ENCODE peak calls at places on chromosomes 7 and 10, in eight cellular contexts. L, G, N, Z, K, S, R and P are unnamed samples.
A peak's percentile ranks its signal among the peaks of the same experiment; 100 is the strongest.

GRCh38 chr10:99788598-99789259 is 6.3 kb downstream of the ABCC2 start:
- DNase-seq in L (peak; percentile 72), G (peak; percentile 20), N (peak; percentile 98), Z (no peak), K (peak; percentile 100), S (no peak), R (peak; percentile 32), P (peak; percentile 50)

GRCh38 chr7:25392571-25393338 is 164.5 kb upstream of the NPVF start:
- DNase-seq in L (peak; percentile 8), G (no peak), N (no peak), Z (no peak), K (no peak), S (no peak), R (no peak), P (no peak)

GRCh38 chr7:43535810-43536585 is 46.9 kb upstream of the STK17A start:
- DNase-seq in L (peak; percentile 94), G (no peak), N (peak; percentile 95), Z (no peak), K (peak; percentile 92), S (no peak), R (no peak), P (peak; percentile 98)

GRCh38 chr7:27197137-27198042 is 2.5 kb downstream of the HOXA13 start:
- DNase-seq in L (no peak), G (no peak), N (no peak), Z (no peak), K (no peak), S (no peak), R (no peak), P (no peak)

GRCh38 chr7:156768698-156769472 is 124.1 kb downstream of the LMBR1 start:
- DNase-seq in L (no peak), G (no peak), N (peak; percentile 1), Z (no peak), K (no peak), S (no peak), R (no peak), P (no peak)

GRCh38 chr10:22655312-22655973 is 58.9 kb downstream of the PIP4K2A start:
- DNase-seq in L (peak; percentile 52), G (no peak), N (peak; percentile 82), Z (peak; percentile 14), K (peak; percentile 48), S (peak; percentile 31), R (no peak), P (peak; percentile 93)

GRCh38 chr7:47833211-47833610 is 115.1 kb downstream of the PKD1L1 start:
- DNase-seq in L (no peak), G (no peak), N (no peak), Z (no peak), K (no peak), S (no peak), R (no peak), P (no peak)

GRCh38 chr7:1355568-1356340 is 103.5 kb downstream of the MICALL2 start:
- DNase-seq in L (no peak), G (peak; percentile 44), N (no peak), Z (no peak), K (no peak), S (no peak), R (no peak), P (no peak)

GRCh38 chr10:11473128-11473760 is 138.2 kb downstream of the USP6NL start:
- DNase-seq in L (no peak), G (no peak), N (peak; percentile 28), Z (no peak), K (peak; percentile 30), S (no peak), R (no peak), P (no peak)

GRCh38 chr10:298033-298432 is 162.8 kb downstream of the ZMYND11 start:
- DNase-seq in L (no peak), G (no peak), N (no peak), Z (no peak), K (no peak), S (no peak), R (no peak), P (no peak)

GRCh38 chr7:404782-405488 is 114.7 kb downstream of the PDGFA start:
- DNase-seq in L (no peak), G (no peak), N (no peak), Z (no peak), K (no peak), S (no peak), R (no peak), P (no peak)

GRCh38 chr7:154960063-154960790 is 42.7 kb downstream of the PAXIP1 start:
- DNase-seq in L (peak; percentile 13), G (no peak), N (no peak), Z (no peak), K (no peak), S (no peak), R (no peak), P (peak; percentile 33)

GRCh38 chr7:33853361-33854062 is 51.8 kb upstream of the BMPER start:
- DNase-seq in L (peak; percentile 89), G (no peak), N (peak; percentile 81), Z (no peak), K (peak; percentile 89), S (no peak), R (no peak), P (peak; percentile 85)

GRCh38 chr10:28130267-28130666 is 131.4 kb upstream of the ODAD2 start:
- DNase-seq in L (peak; percentile 63), G (no peak), N (peak; percentile 40), Z (no peak), K (peak; percentile 33), S (no peak), R (no peak), P (peak; percentile 61)

GRCh38 chr10:89942217-89942616 is 240.8 kb downstream of the KIF20B start:
- DNase-seq in L (peak; percentile 35), G (no peak), N (no peak), Z (no peak), K (no peak), S (no peak), R (no peak), P (no peak)

GRCh38 chr7:5287802-5288201 is 5.1 kb downstream of the SLC29A4 start:
- DNase-seq in L (no peak), G (no peak), N (no peak), Z (no peak), K (no peak), S (no peak), R (no peak), P (no peak)

GRCh38 chr10:48604039-48604407 is 850 bp downstream of the ARHGAP22 start:
- DNase-seq in L (no peak), G (no peak), N (no peak), Z (no peak), K (no peak), S (no peak), R (no peak), P (no peak)

GRCh38 chr7:152998440-152998839 is 238.9 kb downstream of the ACTR3B start:
- DNase-seq in L (no peak), G (no peak), N (no peak), Z (no peak), K (no peak), S (no peak), R (no peak), P (no peak)

GRCh38 chr7:105309235-105310156 is 79.2 kb downstream of the SRPK2 start:
- DNase-seq in L (no peak), G (no peak), N (no peak), Z (no peak), K (no peak), S (no peak), R (no peak), P (peak; percentile 20)

GRCh38 chr10:49230004-49230403 is 41.8 kb upstream of the TMEM273 start:
- DNase-seq in L (no peak), G (no peak), N (no peak), Z (no peak), K (no peak), S (no peak), R (no peak), P (no peak)

GRCh38 chr7:2520131-2520807 is 695 bp downstream of the LFNG start:
- DNase-seq in L (no peak), G (peak; percentile 62), N (no peak), Z (peak; percentile 79), K (no peak), S (no peak), R (no peak), P (no peak)

GRCh38 chr7:140062118-140062527 is 628 bp downstream of the PARP12 start:
- DNase-seq in L (peak; percentile 12), G (peak; percentile 50), N (peak; percentile 9), Z (no peak), K (no peak), S (peak; percentile 31), R (peak; percentile 22), P (no peak)

GRCh38 chr10:61903184-61903990 is 1.9 kb downstream of the ARID5B start:
- DNase-seq in L (peak; percentile 59), G (peak; percentile 76), N (peak; percentile 74), Z (peak; percentile 35), K (peak; percentile 66), S (peak; percentile 42), R (peak; percentile 46), P (peak; percentile 74)
- TF ChIP-seq CTCF in L (peak; percentile 17), G (peak; percentile 30), N (no peak), Z (peak; percentile 44), K (peak; percentile 24), S (peak; percentile 49), R (peak; percentile 21), P (peak; percentile 31)

GRCh38 chr10:68218786-68219185 is 13.1 kb downstream of the ATOH7 start:
- DNase-seq in L (no peak), G (peak; percentile 21), N (no peak), Z (no peak), K (no peak), S (no peak), R (no peak), P (no peak)

GRCh38 chr10:68224810-68225209 is 7.1 kb downstream of the ATOH7 start:
- DNase-seq in L (no peak), G (no peak), N (no peak), Z (no peak), K (no peak), S (no peak), R (no peak), P (peak; percentile 37)

GRCh38 chr10:68221196-68221595 is 10.7 kb downstream of the ATOH7 start:
- DNase-seq in L (no peak), G (no peak), N (no peak), Z (no peak), K (peak; percentile 28), S (no peak), R (no peak), P (no peak)

GRCh38 chr10:68223535-68224165 is 8.3 kb downstream of the ATOH7 start:
- DNase-seq in L (no peak), G (peak; percentile 27), N (no peak), Z (no peak), K (no peak), S (no peak), R (no peak), P (no peak)
- TF ChIP-seq CTCF in L (peak; percentile 7), G (peak; percentile 17), N (no peak), Z (no peak), K (peak; percentile 3), S (no peak), R (no peak), P (peak; percentile 30)

GRCh38 chr7:88835147-88835728 is 39.7 kb upstream of the TEX47 start:
- DNase-seq in L (peak; percentile 26), G (no peak), N (peak; percentile 18), Z (no peak), K (peak; percentile 1), S (no peak), R (no peak), P (peak; percentile 39)
- TF ChIP-seq CTCF in L (peak; percentile 63), G (peak; percentile 29), N (peak; percentile 32), Z (peak; percentile 34), K (peak; percentile 29), S (no peak), R (peak; percentile 23), P (peak; percentile 48)

DNA sequence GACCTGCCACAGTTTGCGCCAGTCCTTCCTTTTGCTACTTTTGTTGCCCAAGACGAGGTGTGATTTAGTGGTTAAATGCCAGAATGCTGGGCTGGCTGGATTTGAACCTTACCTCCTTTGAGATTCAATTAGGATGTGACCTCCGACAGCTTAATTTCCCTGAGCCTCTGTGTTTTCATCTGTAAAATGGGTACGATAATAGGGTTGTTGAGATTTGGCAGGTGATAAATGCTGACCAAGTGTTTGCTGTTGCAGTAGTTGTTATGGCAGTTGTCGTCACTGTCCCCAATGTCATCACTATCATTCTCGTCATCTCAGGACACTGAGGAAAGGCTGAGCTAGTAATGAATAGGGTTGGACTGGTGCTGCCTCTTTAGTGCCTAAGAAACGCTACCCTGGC is 61.1 kb downstream of the GRK5 start:
- DNase-seq in L (no peak), G (no peak), N (no peak), Z (no peak), K (no peak), S (no peak), R (no peak), P (no peak)
- TF ChIP-seq CTCF in L (no peak), G (no peak), N (no peak), Z (no peak), K (no peak), S (no peak), R (no peak), P (no peak)